ENCODE peak calls at places on chromosomes 11 and 22, in four cellular contexts. One of them, this sample, is unnamed.

GRCh38 chr11:44524751-44525171 is 40.7 kb upstream of the CD82 start:
- DNase-seq in erythroblast: no peak
- DNase-seq in GM12891: no peak
- DNase-seq in body of pancreas: no peak
- DNase-seq in this sample: no peak

GRCh38 chr11:94740975-94741707 is 27.0 kb upstream of the AMOTL1 start:
- DNase-seq in erythroblast: peak
- DNase-seq in GM12891: peak
- DNase-seq in body of pancreas: peak
- DNase-seq in this sample: peak

GRCh38 chr11:64619196-64619595 is 28.2 kb downstream of the SLC22A12 start:
- DNase-seq in erythroblast: no peak
- DNase-seq in GM12891: no peak
- DNase-seq in body of pancreas: no peak
- DNase-seq in this sample: no peak

GRCh38 chr11:8011383-8011782 is 24.2 kb downstream of the EIF3F start:
- DNase-seq in erythroblast: no peak
- DNase-seq in GM12891: no peak
- DNase-seq in body of pancreas: no peak
- DNase-seq in this sample: no peak

GRCh38 chr11:14435717-14436116 is 63.9 kb downstream of the COPB1 start:
- DNase-seq in erythroblast: no peak
- DNase-seq in GM12891: no peak
- DNase-seq in body of pancreas: no peak
- DNase-seq in this sample: no peak

GRCh38 chr11:73053964-73054363 is 88.2 kb downstream of the FCHSD2 start:
- DNase-seq in erythroblast: no peak
- DNase-seq in GM12891: no peak
- DNase-seq in body of pancreas: no peak
- DNase-seq in this sample: no peak

GRCh38 chr22:49760280-49760629 is 67.4 kb downstream of the BRD1 start:
- DNase-seq in erythroblast: no peak
- DNase-seq in GM12891: no peak
- DNase-seq in body of pancreas: no peak
- DNase-seq in this sample: no peak

GRCh38 chr11:75420224-75421034 is 12.6 kb downstream of the KLHL35 start:
- DNase-seq in erythroblast: peak
- DNase-seq in GM12891: no peak
- DNase-seq in body of pancreas: no peak
- DNase-seq in this sample: no peak

GRCh38 chr11:119120639-119121007 is 757 bp upstream of the HINFP start:
- DNase-seq in erythroblast: peak
- DNase-seq in GM12891: no peak
- DNase-seq in body of pancreas: no peak
- DNase-seq in this sample: no peak

GRCh38 chr22:50665212-50665611 is 7.4 kb upstream of the SHANK3 start:
- DNase-seq in erythroblast: no peak
- DNase-seq in GM12891: no peak
- DNase-seq in body of pancreas: no peak
- DNase-seq in this sample: no peak

GRCh38 chr11:10660323-10660722 is 33.2 kb downstream of the IRAG1 start:
- DNase-seq in erythroblast: no peak
- DNase-seq in GM12891: no peak
- DNase-seq in body of pancreas: no peak
- DNase-seq in this sample: no peak
- TF ChIP-seq POLR2A in erythroblast: no peak
- TF ChIP-seq POLR2A in GM12891: no peak
- TF ChIP-seq POLR2A in body of pancreas: no peak
- TF ChIP-seq POLR2A in this sample: no peak

GRCh38 chr11:61652135-61652534 is 28.1 kb upstream of the DAGLA start:
- DNase-seq in erythroblast: no peak
- DNase-seq in GM12891: no peak
- DNase-seq in body of pancreas: no peak
- DNase-seq in this sample: no peak

GRCh38 chr11:61654397-61654829 is 25.8 kb upstream of the DAGLA start:
- DNase-seq in erythroblast: no peak
- DNase-seq in GM12891: no peak
- DNase-seq in body of pancreas: no peak
- DNase-seq in this sample: no peak

GRCh38 chr11:61657566-61657965 is 22.6 kb upstream of the DAGLA start:
- DNase-seq in erythroblast: no peak
- DNase-seq in GM12891: no peak
- DNase-seq in body of pancreas: peak
- DNase-seq in this sample: no peak

GRCh38 chr11:61659413-61660196 is 20.6 kb upstream of the DAGLA start:
- DNase-seq in erythroblast: no peak
- DNase-seq in GM12891: no peak
- DNase-seq in body of pancreas: no peak
- DNase-seq in this sample: no peak

DNA sequence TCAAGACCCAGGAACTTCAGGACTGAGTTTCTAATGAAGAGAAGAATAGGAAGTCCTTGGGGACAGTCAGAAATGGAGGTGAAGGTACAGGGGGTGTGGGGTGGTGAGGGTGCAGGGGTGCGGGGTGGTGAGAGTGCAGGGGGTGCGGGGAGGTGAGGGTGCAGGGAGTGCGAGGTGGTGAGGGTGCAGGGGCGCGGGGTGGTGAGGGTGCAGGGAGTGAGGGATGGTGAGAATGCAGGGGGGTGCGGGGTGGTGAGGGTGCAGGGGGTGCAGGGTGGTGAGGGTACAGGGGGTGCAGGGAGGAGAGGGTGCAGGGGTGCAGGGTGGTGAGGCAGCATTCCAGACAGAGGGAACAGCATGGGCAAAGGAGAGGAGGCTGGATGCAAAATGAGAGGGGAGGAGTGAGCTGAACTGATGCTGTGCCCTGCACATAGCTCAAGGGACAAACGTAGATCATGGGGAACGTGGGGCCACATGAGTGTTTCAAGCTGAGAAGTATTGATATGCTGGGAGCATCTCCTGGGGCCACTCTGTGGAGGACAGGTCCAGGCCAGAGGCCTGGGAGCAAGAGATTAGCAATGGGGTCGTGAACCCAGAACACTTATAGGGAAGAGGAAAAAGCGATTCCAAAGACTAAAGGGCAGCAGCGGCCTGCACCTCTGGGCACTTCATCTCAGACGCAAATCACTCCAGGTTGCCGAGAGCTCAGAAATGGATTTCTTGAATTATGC is 23.7 kb upstream of the DAGLA start:
- DNase-seq in erythroblast: no peak
- DNase-seq in GM12891: no peak
- DNase-seq in body of pancreas: no peak
- DNase-seq in this sample: no peak
- TF ChIP-seq POLR2A in erythroblast: no peak
- TF ChIP-seq POLR2A in GM12891: no peak
- TF ChIP-seq POLR2A in body of pancreas: no peak
- TF ChIP-seq POLR2A in this sample: no peak

GRCh38 chr22:45276507-45276906 is 8.2 kb upstream of the UPK3A start:
- DNase-seq in erythroblast: no peak
- DNase-seq in GM12891: no peak
- DNase-seq in body of pancreas: no peak
- DNase-seq in this sample: no peak

GRCh38 chr22:45271667-45272188 is 13.0 kb upstream of the UPK3A start:
- DNase-seq in erythroblast: no peak
- DNase-seq in GM12891: no peak
- DNase-seq in body of pancreas: no peak
- DNase-seq in this sample: no peak

GRCh38 chr22:45272498-45272897 is 12.3 kb upstream of the UPK3A start:
- DNase-seq in erythroblast: no peak
- DNase-seq in GM12891: no peak
- DNase-seq in body of pancreas: no peak
- DNase-seq in this sample: no peak

GRCh38 chr22:45270095-45271020 is 14.4 kb upstream of the UPK3A start:
- DNase-seq in erythroblast: no peak
- DNase-seq in GM12891: no peak
- DNase-seq in body of pancreas: no peak
- DNase-seq in this sample: no peak

GRCh38 chr22:45273452-45274075 is 11.2 kb upstream of the UPK3A start:
- DNase-seq in erythroblast: no peak
- DNase-seq in GM12891: no peak
- DNase-seq in body of pancreas: no peak
- DNase-seq in this sample: no peak
- TF ChIP-seq POLR2A in erythroblast: no peak
- TF ChIP-seq POLR2A in GM12891: no peak
- TF ChIP-seq POLR2A in body of pancreas: no peak
- TF ChIP-seq POLR2A in this sample: no peak

GRCh38 chr11:47538741-47539575 is 14.0 kb downstream of the CELF1 start:
- DNase-seq in erythroblast: no peak
- DNase-seq in GM12891: no peak
- DNase-seq in body of pancreas: no peak
- DNase-seq in this sample: no peak

GRCh38 chr11:47536925-47537324 is 16.0 kb downstream of the CELF1 start:
- DNase-seq in erythroblast: no peak
- DNase-seq in GM12891: no peak
- DNase-seq in body of pancreas: no peak
- DNase-seq in this sample: no peak

GRCh38 chr11:47534707-47535251 is 18.2 kb downstream of the CELF1 start:
- DNase-seq in erythroblast: peak
- DNase-seq in GM12891: no peak
- DNase-seq in body of pancreas: no peak
- DNase-seq in this sample: no peak

GRCh38 chr11:47541070-47541469 is 11.9 kb downstream of the CELF1 start:
- DNase-seq in erythroblast: no peak
- DNase-seq in GM12891: no peak
- DNase-seq in body of pancreas: no peak
- DNase-seq in this sample: no peak

DNA sequence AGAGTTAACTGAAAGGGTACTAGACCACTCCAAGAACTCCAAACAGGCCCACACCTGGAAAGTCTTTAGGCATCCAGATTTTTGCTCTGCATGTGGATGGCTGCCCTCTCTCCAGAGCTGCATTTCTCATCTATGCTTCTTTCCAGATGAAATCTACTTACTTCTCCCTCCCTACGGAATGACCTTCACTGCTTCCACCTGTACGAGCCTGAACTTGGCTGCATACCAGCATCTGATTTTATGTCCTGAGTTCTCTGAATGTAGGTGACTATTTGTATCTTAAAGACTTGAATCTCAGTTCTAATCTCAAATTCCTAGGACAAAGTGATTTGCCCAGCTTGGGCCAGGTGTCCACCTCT is 13.3 kb downstream of the CELF1 start:
- DNase-seq in erythroblast: no peak
- DNase-seq in GM12891: no peak
- DNase-seq in body of pancreas: peak
- DNase-seq in this sample: no peak
- TF ChIP-seq POLR2A in erythroblast: no peak
- TF ChIP-seq POLR2A in GM12891: no peak
- TF ChIP-seq POLR2A in body of pancreas: no peak
- TF ChIP-seq POLR2A in this sample: no peak

This sample was measured in H54.